ENCODE peak calls at places on chromosomes 5 and 9, in ten cellular contexts. W is lung microvascular endothelial cell; I is fibroblast of pulmonary artery; B is sciatic nerve; M is cardiac muscle cell; R is KBM-7; J is HEK293T; H is GM03348; O is activated effector memory CD4-positive, alpha-beta T cell treated with Interleukin-2 at 50 U/mL for 16 hours; F is stimulated activated CD8-positive, alpha-beta memory T cell treated with anti-CD3 and anti-CD28 coated beads, Interleukin-4, amount 100 ng/mL, for 1 hour. U is an unnamed sample.

GRCh38 chr5:66518753-66519152 is 77.4 kb upstream of the MAST4 start:
- DNase-seq in W (peak; percentile 42), I (peak; percentile 78), B (no peak), M (peak; percentile 75), R (no peak), J (no peak), H (no peak), O (no peak), F (no peak), U (no peak)

GRCh38 chr5:1172670-1173404 is 28.6 kb upstream of the SLC6A19 start:
- DNase-seq in W (no peak), I (no peak), B (no peak), M (no peak), R (no peak), J (no peak), H (no peak), O (no peak), F (no peak), U (no peak)

GRCh38 chr5:125700380-125700856 is 722.8 kb upstream of the GRAMD2B start:
- DNase-seq in W (no peak), I (peak; percentile 29), B (no peak), M (peak; percentile 47), R (no peak), J (peak; percentile 27), H (no peak), O (no peak), F (no peak), U (no peak)

GRCh38 chr5:154394328-154394727 is 51.5 kb upstream of the SAP30L start:
- DNase-seq in W (no peak), I (no peak), B (no peak), M (no peak), R (no peak), J (no peak), H (no peak), O (no peak), F (no peak), U (no peak)

GRCh38 chr5:132813599-132814440 is 718 bp downstream of the SOWAHA start:
- DNase-seq in W (peak; percentile 15), I (no peak), B (no peak), M (no peak), R (no peak), J (peak; percentile 61), H (peak; percentile 50), O (no peak), F (no peak), U (no peak)

GRCh38 chr5:163580516-163580915 is 75.1 kb downstream of the MAT2B start:
- DNase-seq in W (no peak), I (no peak), B (no peak), M (no peak), R (no peak), J (no peak), H (no peak), O (no peak), F (no peak), U (no peak)

GRCh38 chr5:52015760-52016159 is 632.5 kb downstream of the ISL1 start:
- DNase-seq in W (no peak), I (no peak), B (no peak), M (no peak), R (no peak), J (no peak), H (no peak), O (no peak), F (no peak), U (no peak)

GRCh38 chr5:3261081-3261480 is 334.6 kb upstream of the IRX1 start:
- DNase-seq in W (no peak), I (no peak), B (no peak), M (no peak), R (no peak), J (no peak), H (no peak), O (no peak), F (no peak), U (no peak)

GRCh38 chr9:77158772-77159513 is 18.4 kb upstream of the VPS13A start:
- DNase-seq in W (peak; percentile 83), I (peak; percentile 78), B (no peak), M (peak; percentile 62), R (no peak), J (no peak), H (peak; percentile 60), O (no peak), F (no peak), U (no peak)

GRCh38 chr9:100011062-100011681 is 87.6 kb downstream of the ERP44 start:
- DNase-seq in W (peak; percentile 70), I (peak; percentile 76), B (no peak), M (peak; percentile 70), R (peak; percentile 68), J (peak; percentile 25), H (peak; percentile 46), O (no peak), F (peak; percentile 10), U (no peak)

GRCh38 chr5:173670130-173670591 is 53.7 kb upstream of the BOD1 start:
- DNase-seq in W (no peak), I (peak; percentile 54), B (no peak), M (peak; percentile 66), R (no peak), J (no peak), H (peak; percentile 52), O (no peak), F (no peak), U (no peak)

GRCh38 chr5:103224118-103224893 is 34.3 kb upstream of the MACIR start:
- DNase-seq in W (peak; percentile 82), I (peak; percentile 93), B (no peak), M (peak; percentile 93), R (peak; percentile 84), J (peak; percentile 64), H (peak; percentile 60), O (no peak), F (no peak), U (peak; percentile 21)

GRCh38 chr5:83331842-83332241 is 139.7 kb upstream of the VCAN start:
- DNase-seq in W (no peak), I (no peak), B (no peak), M (no peak), R (no peak), J (no peak), H (peak; percentile 23), O (no peak), F (no peak), U (no peak)

U was measured in central memory CD8-positive, alpha-beta T cell.